ENCODE peak calls at places on chromosome X, in ten cellular contexts. D is HepG2; M is transverse colon; K is thyroid gland; N is small intestine; W is neuronal stem cell; B is CD4-positive, alpha-beta T cell; U is CD4-positive, alpha-beta memory T cell; T is H9; R is WERI-Rb-1. P is an unnamed sample. For H3K27me3, the result is how much of the 10 kb centered on the place peaks cover.

GRCh38 chrX:135086197-135086854 is 34.0 kb downstream of the ETDB start:
- DNase-seq in D (peak), M (peak), K (no peak), N (peak), W (peak), B (no peak), U (peak), T (peak), R (peak), P (no peak)

GRCh38 chrX:65677954-65678469 is 10.6 kb downstream of the MSN start:
- DNase-seq in D (no peak), M (no peak), K (no peak), N (no peak), W (no peak), B (no peak), U (no peak), T (no peak), R (no peak), P (no peak)

GRCh38 chrX:137198040-137198439 is 164.2 kb upstream of the GPR101 start:
- DNase-seq in D (no peak), M (no peak), K (no peak), N (no peak), W (no peak), B (no peak), U (no peak), T (no peak), R (no peak), P (no peak)

GRCh38 chrX:49171752-49172279 is at the start of gene PLP2:
- DNase-seq in D (no peak), M (peak), K (peak), N (peak), W (no peak), B (peak), U (peak), T (no peak), R (peak), P (peak)

GRCh38 chrX:23901065-23901464 is 6.7 kb downstream of the APOO start:
- DNase-seq in D (peak), M (no peak), K (no peak), N (peak), W (no peak), B (no peak), U (no peak), T (no peak), R (no peak), P (no peak)

GRCh38 chrX:140141444-140142029 is 176.2 kb upstream of the CXorf66 start:
- DNase-seq in D (peak), M (peak), K (peak), N (peak), W (peak), B (no peak), U (peak), T (no peak), R (peak), P (no peak)

GRCh38 chrX:133792198-133792953 is 193.0 kb downstream of the GPC3 start:
- DNase-seq in D (peak), M (peak), K (peak), N (peak), W (peak), B (peak), U (peak), T (peak), R (peak), P (no peak)

GRCh38 chrX:142637206-142637605 is 388.5 kb upstream of the SPANXN4 start:
- DNase-seq in D (no peak), M (no peak), K (no peak), N (no peak), W (no peak), B (no peak), U (no peak), T (no peak), R (no peak), P (no peak)

GRCh38 chrX:137425273-137425902 is 140.5 kb upstream of the ZIC3 start:
- DNase-seq in D (no peak), M (no peak), K (no peak), N (no peak), W (no peak), B (no peak), U (no peak), T (no peak), R (no peak), P (no peak)

GRCh38 chrX:77448170-77448569 is 981 bp downstream of the FGF16 start:
- DNase-seq in D (no peak), M (no peak), K (no peak), N (no peak), W (no peak), B (no peak), U (no peak), T (peak), R (no peak), P (no peak)

GRCh38 chrX:1400049-1400448 is 8.1 kb upstream of the SLC25A6 start:
- DNase-seq in D (no peak), M (no peak), K (no peak), N (no peak), W (no peak), B (no peak), U (no peak), T (no peak), R (no peak), P (no peak)

GRCh38 chrX:97563531-97564133 is 679.9 kb downstream of the RPA4 start:
- DNase-seq in D (peak), M (peak), K (peak), N (peak), W (no peak), B (peak), U (peak), T (no peak), R (peak), P (peak)

GRCh38 chrX:54473993-54474859 is 21.8 kb downstream of the FGD1 start:
- DNase-seq in D (no peak), M (no peak), K (no peak), N (no peak), W (no peak), B (no peak), U (no peak), T (no peak), R (no peak), P (no peak)

GRCh38 chrX:9390693-9391368 is 74.0 kb upstream of the TBL1X start:
- DNase-seq in D (no peak), M (no peak), K (no peak), N (no peak), W (no peak), B (no peak), U (no peak), T (no peak), R (no peak), P (no peak)

GRCh38 chrX:68710870-68711576 is 63.6 kb downstream of the STARD8 start:
- DNase-seq in D (peak), M (no peak), K (peak), N (peak), W (no peak), B (no peak), U (no peak), T (peak), R (peak), P (no peak)

GRCh38 chrX:112779139-112779538 is 61.5 kb downstream of the AMOT start:
- DNase-seq in D (no peak), M (no peak), K (no peak), N (no peak), W (no peak), B (no peak), U (no peak), T (no peak), R (no peak), P (no peak)

GRCh38 chrX:140980271-140980670 is 22.1 kb upstream of the SPANXB1 start:
- DNase-seq in D (no peak), M (no peak), K (no peak), N (no peak), W (no peak), B (no peak), U (no peak), T (no peak), R (no peak), P (no peak)

GRCh38 chrX:1390621-1391369 is 1.1 kb downstream of the SLC25A6 start:
- DNase-seq in D (no peak), M (peak), K (peak), N (no peak), W (no peak), B (no peak), U (no peak), T (no peak), R (peak), P (no peak)

GRCh38 chrX:97126020-97126419 is 242.3 kb downstream of the RPA4 start:
- DNase-seq in D (no peak), M (no peak), K (no peak), N (no peak), W (no peak), B (no peak), U (no peak), T (no peak), R (no peak), P (no peak)

GRCh38 chrX:38437093-38437492 is 84.7 kb downstream of the OTC start:
- DNase-seq in D (no peak), M (no peak), K (no peak), N (no peak), W (no peak), B (no peak), U (no peak), T (no peak), R (no peak), P (no peak)

GRCh38 chrX:16100673-16101072 is 22.7 kb upstream of the GRPR start:
- DNase-seq in D (no peak), M (no peak), K (no peak), N (peak), W (no peak), B (no peak), U (no peak), T (no peak), R (no peak), P (no peak)

GRCh38 chrX:6904178-6904577 is 243.3 kb upstream of the STS start:
- DNase-seq in D (no peak), M (no peak), K (no peak), N (no peak), W (no peak), B (no peak), U (no peak), T (no peak), R (no peak), P (no peak)

GRCh38 chrX:38108364-38108763 is 102.0 kb downstream of the SYTL5 start:
- DNase-seq in D (no peak), M (no peak), K (no peak), N (no peak), W (no peak), B (no peak), U (no peak), T (no peak), R (no peak), P (no peak)

GRCh38 chrX:133652185-133652584 is 236.9 kb upstream of the GPC4 start:
- DNase-seq in D (no peak), M (no peak), K (no peak), N (no peak), W (no peak), B (no peak), U (no peak), T (no peak), R (no peak), P (no peak)

GRCh38 chrX:125709532-125709931 is 389.9 kb downstream of the TEX13C start:
- DNase-seq in D (no peak), M (no peak), K (no peak), N (no peak), W (no peak), B (no peak), U (no peak), T (no peak), R (no peak), P (no peak)

GRCh38 chrX:82237328-82237727 is 1035.4 kb downstream of the SH3BGRL start:
- DNase-seq in D (no peak), M (no peak), K (no peak), N (no peak), W (no peak), B (no peak), U (no peak), T (no peak), R (no peak), P (no peak)

GRCh38 chrX:82230013-82230412 is 1028.1 kb downstream of the SH3BGRL start:
- DNase-seq in D (no peak), M (no peak), K (no peak), N (no peak), W (no peak), B (no peak), U (no peak), T (no peak), R (no peak), P (no peak)

DNA sequence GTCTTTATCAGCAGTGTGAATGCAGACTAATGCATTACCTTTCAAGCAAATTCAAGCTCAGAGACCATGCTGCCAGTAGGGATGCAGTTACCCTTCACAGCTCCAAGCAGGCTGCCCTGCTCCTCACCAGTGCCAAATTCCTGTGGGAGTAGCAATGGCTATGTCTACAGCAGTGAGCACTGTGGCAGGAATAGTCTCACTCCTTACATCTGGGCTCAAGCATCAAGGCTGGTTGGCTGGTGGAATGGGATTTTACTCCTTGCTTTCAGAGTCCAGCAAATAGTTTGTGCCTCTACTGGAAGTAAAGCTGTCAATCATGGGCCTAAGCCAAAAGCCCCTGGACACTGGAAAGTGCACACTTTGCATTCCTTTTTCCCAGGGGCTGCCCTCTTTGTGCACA is 1030.8 kb downstream of the SH3BGRL start:
- DNase-seq in D (no peak), M (no peak), K (no peak), N (no peak), W (no peak), B (no peak), U (no peak), T (no peak), R (no peak), P (no peak)
- H3K27me3 ChIP-seq in D (under half), M (under half), K (under half), N (under half), W (under half), B (under half), U (under half), T (under half), R (under half), P (under half)

DNA sequence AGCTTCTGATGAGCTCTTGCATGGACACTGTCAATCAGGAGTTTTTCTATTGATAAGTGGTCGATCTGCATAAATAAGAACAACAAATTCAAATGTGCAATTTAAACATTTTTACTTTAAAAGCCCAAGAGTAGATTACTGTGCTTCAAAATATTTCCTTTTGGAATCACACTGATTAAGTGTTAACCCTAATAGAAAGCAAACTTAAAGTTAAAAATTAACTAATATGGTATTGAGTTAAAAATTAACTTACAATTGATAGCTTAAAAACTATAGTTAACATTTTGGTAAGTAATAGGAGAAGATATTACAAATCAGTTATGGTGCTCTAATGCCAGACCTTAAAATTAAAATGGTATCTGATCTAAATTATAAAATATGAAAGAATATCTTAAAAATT is 25.9 kb downstream of the MED14 start:
- DNase-seq in D (no peak), M (no peak), K (no peak), N (peak), W (no peak), B (no peak), U (no peak), T (no peak), R (no peak), P (no peak)
- H3K27me3 ChIP-seq in D (under half), M (under half), K (under half), N (under half), W (under half), B (under half), U (under half), T (under half), R (under half), P (under half)

DNA sequence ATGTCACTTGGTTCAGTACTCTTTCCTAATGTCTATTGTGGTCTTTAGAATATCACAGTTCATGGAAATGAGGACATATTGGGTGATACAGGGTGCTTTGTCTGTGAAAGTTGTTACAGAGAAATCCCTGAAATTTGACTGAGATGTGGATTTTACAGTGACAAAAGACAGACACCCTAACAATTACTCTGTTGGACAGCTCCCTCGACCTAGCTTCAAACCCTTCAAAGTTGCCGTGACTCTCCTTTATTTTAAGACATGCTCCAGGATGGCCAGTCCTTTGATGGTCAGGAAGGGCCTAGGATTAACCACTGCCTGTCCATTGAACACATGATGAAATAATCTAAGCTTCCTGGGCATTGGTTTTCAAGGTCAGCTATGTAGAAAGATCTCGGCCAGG is 4.0 kb downstream of the DCX start:
- DNase-seq in D (no peak), M (no peak), K (no peak), N (no peak), W (no peak), B (no peak), U (no peak), T (no peak), R (no peak), P (no peak)
- H3K27me3 ChIP-seq in D (under half), M (under half), K (under half), N (under half), W (under half), B (under half), U (under half), T (under half), R (under half), P (under half)

GRCh38 chrX:56920338-56920997 is 74.9 kb downstream of the SPIN3 start:
- DNase-seq in D (no peak), M (no peak), K (no peak), N (no peak), W (no peak), B (no peak), U (no peak), T (no peak), R (no peak), P (no peak)
- H3K27me3 ChIP-seq in D (under half), M (under half), K (under half), N (under half), W (under half), B (under half), U (under half), T (under half), R (under half), P (under half)

GRCh38 chrX:154776753-154777152 is 14.1 kb downstream of the DKC1 start:
- DNase-seq in D (no peak), M (no peak), K (no peak), N (no peak), W (no peak), B (no peak), U (no peak), T (no peak), R (no peak), P (no peak)

GRCh38 chrX:154779261-154779660 is 16.6 kb downstream of the DKC1 start:
- DNase-seq in D (no peak), M (no peak), K (no peak), N (no peak), W (no peak), B (no peak), U (no peak), T (no peak), R (no peak), P (no peak)

GRCh38 chrX:154775611-154776349 is 13.1 kb downstream of the DKC1 start:
- DNase-seq in D (no peak), M (no peak), K (peak), N (peak), W (no peak), B (no peak), U (no peak), T (no peak), R (no peak), P (no peak)

DNA sequence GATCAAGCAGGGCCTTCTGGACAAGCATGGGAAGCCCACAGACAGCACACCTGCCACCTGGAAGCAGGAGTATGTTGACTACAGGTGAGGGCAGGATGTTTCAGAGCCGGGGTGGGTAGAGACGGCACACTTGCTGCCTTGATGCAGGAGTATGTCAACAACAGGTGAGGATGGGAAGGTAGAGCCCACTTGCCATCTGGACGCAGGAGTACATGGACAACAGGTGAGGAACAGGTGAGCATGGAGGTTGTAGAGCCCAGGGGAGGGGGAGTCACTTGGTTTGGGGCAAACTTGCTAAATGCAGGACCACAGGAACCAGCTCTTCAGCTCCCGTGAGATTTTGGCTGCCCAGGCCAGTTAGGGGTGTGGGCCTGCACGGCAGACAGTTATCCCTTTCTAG is 12.0 kb downstream of the DKC1 start:
- DNase-seq in D (no peak), M (no peak), K (no peak), N (no peak), W (no peak), B (no peak), U (no peak), T (no peak), R (no peak), P (no peak)
- H3K27me3 ChIP-seq in D (under half), M (under half), K (under half), N (under half), W (under half), B (under half), U (under half), T (under half), R (under half), P (under half)

DNA sequence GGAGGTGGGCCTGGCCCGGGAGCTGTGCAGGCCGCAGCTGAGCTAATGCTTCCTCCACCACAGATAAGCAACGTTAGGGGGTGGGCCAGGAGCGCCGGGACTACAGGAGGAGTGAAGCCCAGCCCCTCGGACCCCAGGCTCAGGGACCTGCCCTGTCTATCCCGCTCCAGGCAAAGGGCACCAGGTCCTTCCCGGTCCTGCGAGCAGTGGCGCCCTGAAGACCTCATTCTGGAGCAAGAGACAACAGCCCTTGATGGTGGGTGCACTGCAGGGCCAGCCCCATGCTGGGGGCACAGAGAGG is 730 bp upstream of the TREX2 start:
- DNase-seq in D (no peak), M (no peak), K (no peak), N (no peak), W (no peak), B (no peak), U (no peak), T (no peak), R (no peak), P (no peak)
- H3K27me3 ChIP-seq in D (under half), M (under half), K (under half), N (under half), W (under half), B (under half), U (under half), T (under half), R (under half), P (under half)

GRCh38 chrX:153632612-153632980 is 14.4 kb upstream of the DUSP9 start:
- DNase-seq in D (no peak), M (no peak), K (no peak), N (no peak), W (no peak), B (no peak), U (no peak), T (no peak), R (no peak), P (no peak)

GRCh38 chrX:153633048-153633447 is 14.0 kb upstream of the DUSP9 start:
- DNase-seq in D (no peak), M (no peak), K (no peak), N (no peak), W (no peak), B (no peak), U (no peak), T (no peak), R (no peak), P (no peak)

GRCh38 chrX:153631931-153632611 is 14.9 kb upstream of the DUSP9 start:
- DNase-seq in D (no peak), M (no peak), K (no peak), N (no peak), W (no peak), B (no peak), U (no peak), T (peak), R (no peak), P (no peak)

GRCh38 chrX:153633607-153634180 is 13.3 kb upstream of the DUSP9 start:
- DNase-seq in D (no peak), M (no peak), K (no peak), N (no peak), W (no peak), B (no peak), U (no peak), T (no peak), R (no peak), P (no peak)

GRCh38 chrX:153631346-153631745 is 15.7 kb upstream of the DUSP9 start:
- DNase-seq in D (no peak), M (no peak), K (no peak), N (no peak), W (no peak), B (no peak), U (no peak), T (no peak), R (no peak), P (no peak)
- H3K27me3 ChIP-seq in D (under half), M (under half), K (under half), N (under half), W (under half), B (under half), U (under half), T (under half), R (under half), P (under half)